ENCODE peak calls at places on chromosomes 12 and 14, in eight cellular contexts. S is pancreas; K is cardiac muscle cell; J is transverse colon; N is Peyer's patch; E is CD8-positive, alpha-beta T cell; T is neural progenitor cell; I is Panc1. R is an unnamed sample. For H3K36me3, the result is how much of the 10 kb centered on the place peaks cover.

GRCh38 chr12:66244446-66244845 is 55.4 kb downstream of the IRAK3 start:
- DNase-seq in K (no peak), N (no peak), J (no peak), E (no peak), I (no peak), S (no peak), T (no peak), R (no peak)

GRCh38 chr14:45201908-45202307 is 51.1 kb downstream of the MIS18BP1 start:
- DNase-seq in I (no peak), J (no peak), N (no peak), E (no peak), T (peak), K (peak), S (no peak), R (no peak)

GRCh38 chr12:131047789-131048610 is 94.3 kb downstream of the ADGRD1 start:
- DNase-seq in J (no peak), I (no peak), T (no peak), S (no peak), K (no peak), N (peak), E (no peak), R (no peak)

GRCh38 chr14:104739026-104739425 is 13.9 kb upstream of the SIVA1 start:
- DNase-seq in K (no peak), J (no peak), T (no peak), N (no peak), I (no peak), S (no peak), E (no peak), R (no peak)

GRCh38 chr12:132393991-132394949 is 64.9 kb upstream of the GALNT9 start:
- DNase-seq in S (no peak), E (no peak), J (peak), I (no peak), N (no peak), T (no peak), K (no peak), R (no peak)

GRCh38 chr12:90015228-90015627 is 306.6 kb upstream of the ATP2B1 start:
- DNase-seq in E (no peak), K (no peak), S (no peak), T (no peak), J (no peak), N (no peak), I (no peak), R (no peak)

GRCh38 chr14:88045705-88046104 is 40.8 kb downstream of the GPR65 start:
- DNase-seq in J (peak), K (no peak), I (no peak), T (no peak), N (no peak), S (no peak), E (no peak), R (no peak)

GRCh38 chr12:92363295-92364146 is 217.9 kb upstream of the BTG1 start:
- DNase-seq in S (no peak), E (peak), J (peak), N (no peak), I (no peak), K (peak), T (no peak), R (peak)

GRCh38 chr12:45591635-45592034 is 137.9 kb upstream of the ARID2 start:
- DNase-seq in N (no peak), E (no peak), K (no peak), I (no peak), T (no peak), J (peak), S (no peak), R (peak)

GRCh38 chr12:19922687-19923086 is 445.6 kb upstream of the PDE3A start:
- DNase-seq in T (no peak), J (no peak), E (no peak), K (no peak), N (no peak), I (no peak), S (no peak), R (no peak)

GRCh38 chr12:92226036-92226661 is 80.5 kb upstream of the BTG1 start:
- DNase-seq in S (no peak), N (no peak), J (no peak), T (no peak), E (no peak), I (no peak), K (no peak), R (no peak)

GRCh38 chr12:19316420-19316819 is 122.9 kb upstream of the AEBP2 start:
- DNase-seq in E (no peak), T (no peak), I (no peak), N (no peak), J (no peak), K (no peak), S (no peak), R (no peak)

GRCh38 chr12:109873653-109874052 is 6.7 kb downstream of the GLTP start:
- DNase-seq in J (peak), E (no peak), K (no peak), I (no peak), T (no peak), S (no peak), N (no peak), R (no peak)

GRCh38 chr14:100864206-100864605 is 38.3 kb downstream of the MEG3 start:
- DNase-seq in K (no peak), N (peak), S (no peak), E (no peak), J (no peak), T (no peak), I (no peak), R (no peak)

GRCh38 chr12:106106129-106106566 is 32.6 kb downstream of the NUAK1 start:
- DNase-seq in K (no peak), T (no peak), I (no peak), N (no peak), J (no peak), E (no peak), S (no peak), R (no peak)

GRCh38 chr12:99722690-99723486 is 75.3 kb downstream of the GARIN6 start:
- DNase-seq in S (no peak), T (peak), J (no peak), E (no peak), N (no peak), I (no peak), K (no peak), R (no peak)

GRCh38 chr14:22808388-22809209 is 6.6 kb downstream of the SLC7A7 start:
- DNase-seq in J (no peak), S (no peak), E (no peak), T (no peak), K (no peak), I (no peak), N (no peak), R (no peak)

GRCh38 chr12:102438047-102438822 is 42.1 kb downstream of the IGF1 start:
- DNase-seq in S (no peak), T (peak), I (no peak), N (no peak), K (no peak), E (no peak), J (no peak), R (no peak)

DNA sequence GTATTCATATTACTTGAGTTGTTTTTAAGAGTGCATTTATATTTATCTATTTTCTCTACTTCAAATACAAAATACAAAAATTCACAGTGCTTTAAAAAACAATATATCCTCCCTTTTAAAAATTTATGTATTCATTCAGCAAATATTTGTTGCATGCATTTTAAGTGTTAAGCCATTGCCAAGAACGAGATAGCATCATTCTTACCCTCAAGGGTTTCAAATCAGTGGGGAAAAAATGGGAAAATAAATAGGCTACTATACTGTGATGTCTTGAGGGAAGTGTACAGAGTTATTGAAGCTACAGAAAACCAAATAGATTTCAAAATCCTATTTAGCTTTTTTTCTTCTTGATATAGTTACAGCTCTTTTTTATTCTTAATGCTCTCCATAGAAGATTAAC is 23.2 kb downstream of the MRPS35 start:
- DNase-seq in I (no peak), S (no peak), K (no peak), J (no peak), E (no peak), T (no peak), N (no peak), R (no peak)
- H3K36me3 ChIP-seq in I (under half), S (under half), K (under half), J (under half), E (under half), T (under half), N (under half), R (under half)

GRCh38 chr12:39372929-39373328 is 70.0 kb downstream of the KIF21A start:
- DNase-seq in I (no peak), J (no peak), N (no peak), S (no peak), K (no peak), E (no peak), T (no peak), R (no peak)

GRCh38 chr12:39372204-39372925 is 70.6 kb downstream of the KIF21A start:
- DNase-seq in I (no peak), J (no peak), N (no peak), K (no peak), E (no peak), S (no peak), T (no peak), R (no peak)

GRCh38 chr12:39378346-39378745 is 64.6 kb downstream of the KIF21A start:
- DNase-seq in I (no peak), E (no peak), K (no peak), T (no peak), S (no peak), N (no peak), J (no peak), R (no peak)

GRCh38 chr12:39380090-39380489 is 62.8 kb downstream of the KIF21A start:
- DNase-seq in N (no peak), T (no peak), K (no peak), J (no peak), I (no peak), S (no peak), E (no peak), R (no peak)

DNA sequence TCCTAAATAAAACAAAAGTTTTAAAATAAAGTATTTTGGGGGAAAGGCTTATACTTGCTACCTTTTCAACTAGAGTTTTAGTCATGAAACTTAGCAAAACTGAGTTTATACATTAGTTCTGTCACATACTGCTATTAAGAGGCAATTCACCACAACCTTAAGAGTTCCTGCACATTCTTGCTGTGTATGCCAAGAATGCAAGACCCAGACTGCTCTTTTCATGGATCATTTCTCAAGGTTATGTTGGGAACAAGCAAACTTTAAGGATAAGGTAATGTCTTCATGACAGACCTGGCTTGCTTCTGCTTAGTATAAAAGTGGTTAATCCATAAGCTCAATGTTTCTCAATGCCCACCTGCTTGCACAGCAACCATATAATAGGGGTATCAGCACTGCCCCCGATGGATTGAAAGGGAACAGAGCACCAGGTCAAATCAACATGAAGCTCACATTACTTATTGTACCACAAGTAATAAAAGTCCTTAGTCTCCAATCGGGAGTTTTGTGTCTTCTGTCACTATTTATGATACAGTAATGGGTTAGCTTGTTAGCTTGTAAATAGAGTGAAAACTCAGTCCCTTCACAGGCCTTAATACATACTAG is 67.6 kb downstream of the KIF21A start:
- DNase-seq in S (no peak), J (no peak), N (no peak), E (no peak), K (no peak), T (peak), I (no peak), R (no peak)
- TF ChIP-seq CTCF in S (no peak), J (no peak), N (no peak), E (no peak), K (no peak), T (peak), I (peak), R (no peak)

DNA sequence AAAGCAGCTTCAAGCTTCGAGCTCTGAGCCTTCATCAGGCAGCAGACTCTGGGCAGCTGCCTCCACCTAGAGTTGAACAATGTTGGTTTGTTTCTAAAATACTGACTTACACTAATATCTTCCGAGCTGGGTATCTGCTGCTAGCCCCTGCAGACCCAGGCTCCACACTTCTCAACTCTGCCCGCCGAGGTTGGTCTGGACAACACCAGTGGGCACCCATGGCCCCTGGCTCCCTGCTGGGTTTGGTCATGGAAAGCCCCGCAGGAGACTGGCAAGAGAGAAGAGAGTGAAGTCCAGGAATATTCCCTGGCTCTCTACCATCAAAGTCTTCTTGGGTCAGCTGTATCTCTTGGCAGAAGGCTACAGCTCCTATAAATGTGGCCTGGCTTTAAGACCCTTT is 214.2 kb upstream of the TMEM132C start:
- DNase-seq in J (no peak), N (no peak), T (no peak), K (no peak), S (no peak), E (no peak), I (no peak), R (no peak)
- H3K36me3 ChIP-seq in J (under half), N (under half), T (under half), K (under half), S (under half), E (under half), I (under half), R (under half)

GRCh38 chr12:52305921-52306705 is 14.8 kb upstream of the KRT81 start:
- DNase-seq in J (no peak), E (no peak), K (no peak), I (no peak), S (no peak), T (no peak), N (no peak), R (no peak)

GRCh38 chr12:52310622-52311281 is 10.4 kb downstream of the KRT83 start:
- DNase-seq in S (no peak), N (peak), I (no peak), T (no peak), K (no peak), J (no peak), E (no peak), R (no peak)

GRCh38 chr12:52307836-52308806 is 13.1 kb downstream of the KRT83 start:
- DNase-seq in T (peak), E (peak), S (peak), I (no peak), N (peak), K (peak), J (peak), R (peak)

GRCh38 chr12:52311282-52311643 is 9.9 kb downstream of the KRT83 start:
- DNase-seq in K (no peak), I (no peak), S (no peak), J (no peak), E (no peak), T (no peak), N (peak), R (no peak)

GRCh38 chr12:52308807-52309425 is 12.3 kb downstream of the KRT83 start:
- DNase-seq in N (peak), T (no peak), K (no peak), I (no peak), S (no peak), J (no peak), E (no peak), R (no peak)
- TF ChIP-seq CTCF in N (no peak), T (no peak), K (no peak), I (no peak), S (no peak), J (no peak), E (no peak), R (no peak)

GRCh38 chr14:101884537-101885253 is 79.7 kb upstream of the DYNC1H1 start:
- DNase-seq in K (no peak), E (no peak), T (no peak), S (no peak), I (no peak), N (no peak), J (no peak), R (no peak)

GRCh38 chr14:101888182-101888581 is 76.2 kb upstream of the DYNC1H1 start:
- DNase-seq in J (no peak), T (no peak), I (no peak), S (no peak), K (no peak), E (no peak), N (no peak), R (peak)

GRCh38 chr14:101882141-101882935 is 82.0 kb upstream of the DYNC1H1 start:
- DNase-seq in E (no peak), N (no peak), S (no peak), T (no peak), I (no peak), J (no peak), K (no peak), R (no peak)

GRCh38 chr14:101887219-101887618 is 77.2 kb upstream of the DYNC1H1 start:
- DNase-seq in J (peak), S (no peak), K (no peak), E (no peak), N (peak), T (no peak), I (no peak), R (no peak)

DNA sequence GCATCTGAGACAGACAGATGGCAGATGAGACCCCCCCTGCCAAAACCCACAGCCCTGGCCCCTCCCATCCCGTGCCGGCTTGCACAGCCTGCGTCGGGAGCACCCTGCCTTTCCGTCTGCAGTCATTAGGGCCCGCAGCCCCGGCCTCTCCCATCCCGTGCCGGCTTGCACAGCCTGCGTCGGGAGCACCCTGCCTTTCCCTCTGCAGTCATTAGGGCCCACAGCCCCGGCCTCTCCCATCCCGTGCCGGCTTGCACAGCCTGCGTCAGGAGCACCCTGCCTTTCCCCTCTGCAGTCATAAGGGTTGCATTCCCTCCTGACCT is 79.2 kb upstream of the DYNC1H1 start:
- DNase-seq in I (no peak), K (no peak), T (no peak), E (no peak), S (no peak), J (no peak), N (no peak), R (no peak)
- H3K36me3 ChIP-seq in I (under half), K (under half), T (under half), E (half or more), S (under half), J (under half), N (under half), R (under half)

DNA sequence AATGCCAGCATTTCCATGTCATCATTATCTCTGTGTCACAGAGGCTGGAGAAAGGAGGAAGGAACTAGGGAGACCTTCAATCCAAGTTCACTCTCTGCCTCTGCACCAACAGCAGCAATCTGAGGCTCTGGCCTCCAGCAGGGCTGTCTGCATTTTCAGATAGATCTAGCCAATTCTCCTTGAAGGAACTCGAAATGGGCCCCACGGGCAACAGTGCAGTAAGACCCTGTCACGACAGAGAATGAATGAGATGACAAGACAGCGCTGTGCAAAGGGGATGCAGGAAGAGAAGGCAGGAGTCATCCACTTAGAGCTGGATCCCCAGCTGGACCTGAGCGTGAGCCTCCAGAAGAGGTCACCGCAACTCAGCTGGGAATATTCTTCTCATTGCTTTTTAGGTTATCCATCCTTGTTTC is 183.7 kb upstream of the GZMB start:
- DNase-seq in T (peak), I (no peak), N (no peak), K (peak), E (no peak), S (no peak), J (peak), R (no peak)
- TF ChIP-seq CTCF in T (peak), I (peak), N (no peak), K (peak), E (no peak), S (no peak), J (no peak), R (no peak)

GRCh38 chr14:95101736-95102677 is 55.3 kb downstream of the DICER1 start:
- DNase-seq in N (no peak), I (no peak), K (no peak), S (no peak), E (no peak), J (no peak), T (no peak), R (no peak)
- H3K36me3 ChIP-seq in N (under half), I (under half), K (under half), S (half or more), E (under half), J (under half), T (under half), R (under half)

DNA sequence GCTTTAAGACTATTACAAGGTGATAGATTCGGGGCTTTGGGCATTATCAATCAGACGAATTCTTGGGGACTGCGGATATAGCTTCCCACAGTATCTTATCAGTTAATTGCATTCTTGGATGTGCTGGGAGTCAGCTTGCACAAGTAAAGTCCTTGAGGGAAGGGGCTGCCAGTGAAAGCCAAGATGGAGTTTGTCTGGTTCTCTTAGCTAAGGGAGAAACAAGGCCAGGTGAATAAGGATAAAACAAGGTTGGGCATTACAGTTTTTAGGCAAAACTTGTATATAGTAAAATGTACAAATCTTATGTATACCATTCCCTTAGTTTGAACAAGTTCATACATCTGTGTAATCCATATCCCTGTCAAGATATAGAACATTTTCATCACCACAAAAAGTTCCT is 5.5 kb downstream of the FBXO34 start:
- DNase-seq in N (no peak), I (no peak), T (no peak), E (no peak), K (no peak), S (no peak), J (no peak), R (no peak)
- TF ChIP-seq CTCF in N (no peak), I (no peak), T (no peak), E (no peak), K (no peak), S (no peak), J (no peak), R (no peak)

GRCh38 chr12:119758695-119759094 is 90.8 kb downstream of the PRKAB1 start:
- DNase-seq in E (no peak), N (no peak), I (no peak), S (no peak), T (no peak), J (no peak), K (no peak), R (no peak)

GRCh38 chr12:119762619-119763018 is 94.7 kb downstream of the PRKAB1 start:
- DNase-seq in K (no peak), S (no peak), N (no peak), I (no peak), E (no peak), T (no peak), J (no peak), R (no peak)

GRCh38 chr12:119758236-119758635 is 90.3 kb downstream of the PRKAB1 start:
- DNase-seq in I (no peak), K (no peak), J (no peak), N (no peak), E (no peak), S (no peak), T (no peak), R (no peak)
- H3K36me3 ChIP-seq in I (under half), K (under half), J (under half), N (under half), E (under half), S (under half), T (under half), R (under half)

GRCh38 chr14:74574092-74574438 is 38.0 kb downstream of the LTBP2 start:
- DNase-seq in J (no peak), I (no peak), T (no peak), N (peak), K (no peak), S (no peak), E (no peak), R (no peak)

GRCh38 chr14:74571901-74572828 is 39.9 kb downstream of the LTBP2 start:
- DNase-seq in N (peak), T (no peak), S (no peak), E (no peak), K (no peak), I (peak), J (peak), R (no peak)

GRCh38 chr14:74572829-74573360 is 39.1 kb downstream of the LTBP2 start:
- DNase-seq in N (no peak), K (no peak), E (no peak), T (no peak), S (no peak), I (no peak), J (no peak), R (no peak)

GRCh38 chr14:74574706-74575105 is 37.3 kb downstream of the LTBP2 start:
- DNase-seq in T (no peak), E (no peak), N (no peak), I (no peak), K (no peak), S (no peak), J (no peak), R (no peak)

GRCh38 chr14:74573421-74574091 is 38.5 kb downstream of the LTBP2 start:
- DNase-seq in N (peak), S (no peak), J (no peak), K (no peak), I (no peak), E (no peak), T (no peak), R (no peak)
- TF ChIP-seq CTCF in N (no peak), S (no peak), J (no peak), K (no peak), I (peak), E (no peak), T (peak), R (no peak)